ENCODE peak calls at places on chromosomes 4 and X, in six cellular contexts. L, I, M, X, V and F are unnamed samples.

GRCh38 chrX:65587616-65588526 is 53.3 kb upstream of the LAS1L start:
- DNase-seq in L (no peak), I (peak), M (peak), X (peak), V (peak), F (peak)

GRCh38 chr4:3466691-3467600 is 3.8 kb downstream of the DOK7 start:
- DNase-seq in L (no peak), I (no peak), M (no peak), X (no peak), V (peak), F (no peak)

GRCh38 chr4:187380181-187380581 is 615.4 kb upstream of the ZFP42 start:
- DNase-seq in L (no peak), I (no peak), M (peak), X (peak), V (no peak), F (no peak)

GRCh38 chr4:48699470-48699869 is 80.6 kb downstream of the FRYL start:
- DNase-seq in L (no peak), I (no peak), M (peak), X (no peak), V (no peak), F (peak)

GRCh38 chrX:34580069-34580468 is 77.0 kb downstream of the TMEM47 start:
- DNase-seq in L (no peak), I (no peak), M (no peak), X (no peak), V (no peak), F (no peak)

GRCh38 chr4:142348489-142349076 is 497.5 kb downstream of the INPP4B start:
- DNase-seq in L (no peak), I (no peak), M (peak), X (no peak), V (no peak), F (no peak)

GRCh38 chr4:13267091-13267490 is 217.0 kb downstream of the RAB28 start:
- DNase-seq in L (no peak), I (no peak), M (no peak), X (no peak), V (no peak), F (peak)

GRCh38 chr4:164803702-164804101 is 49.8 kb downstream of the SMIM31 start:
- DNase-seq in L (no peak), I (no peak), M (no peak), X (no peak), V (no peak), F (peak)

GRCh38 chr4:95921470-95921869 is 81.6 kb downstream of the PDHA2 start:
- DNase-seq in L (no peak), I (no peak), M (no peak), X (no peak), V (no peak), F (no peak)

GRCh38 chr4:56909083-56909981 is 1.6 kb downstream of the REST start:
- DNase-seq in L (peak), I (no peak), M (peak), X (no peak), V (peak), F (peak)

GRCh38 chr4:52853351-52853750 is 8.8 kb upstream of the RASL11B start:
- DNase-seq in L (no peak), I (no peak), M (no peak), X (no peak), V (no peak), F (peak)

GRCh38 chr4:61527886-61528285 is 327.8 kb downstream of the ADGRL3 start:
- DNase-seq in L (no peak), I (no peak), M (no peak), X (no peak), V (no peak), F (no peak)

GRCh38 chr4:32684160-32684559 is 1964.0 kb downstream of the PCDH7 start:
- DNase-seq in L (no peak), I (no peak), M (no peak), X (no peak), V (no peak), F (no peak)

GRCh38 chr4:52051615-52052474 is 741 bp downstream of the SPATA18 start:
- DNase-seq in L (no peak), I (no peak), M (peak), X (peak), V (peak), F (no peak)

GRCh38 chr4:77157859-77158486 is 966 bp downstream of the CCNG2 start:
- DNase-seq in L (peak), I (peak), M (peak), X (peak), V (peak), F (peak)

GRCh38 chr4:173237152-173237551 is 68.5 kb downstream of the GALNT7 start:
- DNase-seq in L (no peak), I (no peak), M (no peak), X (no peak), V (no peak), F (peak)

GRCh38 chr4:172489896-172490295 is 676.7 kb downstream of the GALNTL6 start:
- DNase-seq in L (no peak), I (no peak), M (no peak), X (no peak), V (no peak), F (no peak)

GRCh38 chr4:109216085-109216696 is 86.3 kb downstream of the COL25A1 start:
- DNase-seq in L (no peak), I (no peak), M (no peak), X (no peak), V (no peak), F (no peak)

GRCh38 chr4:85457752-85458467 is 17.0 kb upstream of the ARHGAP24 start:
- DNase-seq in L (no peak), I (no peak), M (no peak), X (no peak), V (no peak), F (no peak)

GRCh38 chrX:112643721-112644120 is 36.0 kb downstream of the LHFPL1 start:
- DNase-seq in L (no peak), I (no peak), M (no peak), X (no peak), V (no peak), F (no peak)

GRCh38 chrX:75181721-75182120 is 25.6 kb upstream of the ABCB7 start:
- DNase-seq in L (no peak), I (no peak), M (peak), X (no peak), V (no peak), F (peak)

GRCh38 chr4:188778880-188779279 is 639.6 kb downstream of the TRIML1 start:
- DNase-seq in L (no peak), I (no peak), M (peak), X (no peak), V (no peak), F (peak)

GRCh38 chr4:154626793-154627484 is 14.5 kb upstream of the FGG start:
- DNase-seq in L (no peak), I (no peak), M (peak), X (peak), V (peak), F (peak)

GRCh38 chr4:2796261-2797187 is 3.6 kb downstream of the SH3BP2 start:
- DNase-seq in L (no peak), I (peak), M (peak), X (peak), V (peak), F (peak)

GRCh38 chr4:88144048-88144447 is 14.4 kb downstream of the ABCG2 start:
- DNase-seq in L (no peak), I (no peak), M (no peak), X (no peak), V (no peak), F (no peak)

GRCh38 chr4:15239866-15240265 is 188.0 kb upstream of the C1QTNF7 start:
- DNase-seq in L (no peak), I (no peak), M (no peak), X (no peak), V (no peak), F (peak)

GRCh38 chrX:133417364-133417763 is 2.1 kb upstream of the GPC4 start:
- DNase-seq in L (no peak), I (no peak), M (no peak), X (no peak), V (no peak), F (no peak)

GRCh38 chr4:94649381-94650128 is 108.2 kb upstream of the BMPR1B start:
- DNase-seq in L (no peak), I (no peak), M (no peak), X (no peak), V (no peak), F (no peak)

GRCh38 chrX:74246524-74246923 is 57.5 kb upstream of the ZCCHC13 start:
- DNase-seq in L (no peak), I (no peak), M (no peak), X (no peak), V (no peak), F (peak)

GRCh38 chr4:85565761-85566480 is 91.0 kb downstream of the ARHGAP24 start:
- DNase-seq in L (no peak), I (no peak), M (peak), X (no peak), V (no peak), F (peak)

GRCh38 chrX:24902808-24903207 is 113.0 kb downstream of the ARX start:
- DNase-seq in L (no peak), I (no peak), M (no peak), X (no peak), V (no peak), F (peak)

GRCh38 chr4:153159016-153159415 is 45.2 kb upstream of the TRIM2 start:
- DNase-seq in L (no peak), I (no peak), M (no peak), X (no peak), V (no peak), F (no peak)

GRCh38 chr4:169079942-169080827 is 70.1 kb upstream of the CBR4 start:
- DNase-seq in L (no peak), I (peak), M (peak), X (peak), V (peak), F (peak)

GRCh38 chrX:24566233-24566632 is 80.9 kb downstream of the PCYT1B start:
- DNase-seq in L (no peak), I (no peak), M (no peak), X (no peak), V (no peak), F (no peak)

GRCh38 chrX:118974908-118975671 is 672 bp downstream of the LONRF3 start:
- DNase-seq in L (peak), I (no peak), M (no peak), X (peak), V (peak), F (peak)